ENCODE peak calls at places on chromosomes 3 and 15, in five cellular contexts. S, C, F, Y and T are unnamed samples.

GRCh38 chr3:70386043-70386442 is 73.6 kb upstream of the MDFIC2 start:
- DNase-seq in S (no peak), C (no peak), F (no peak), Y (no peak), T (no peak)

GRCh38 chr3:31466016-31466415 is 66.7 kb upstream of the STT3B start:
- DNase-seq in S (peak; percentile 80), C (no peak), F (peak; percentile 16), Y (no peak), T (no peak)

GRCh38 chr3:9809615-9810356 is at the start of gene TTLL3:
- DNase-seq in S (peak; percentile 58), C (no peak), F (peak; percentile 29), Y (peak; percentile 17), T (no peak)

GRCh38 chr15:67573194-67573593 is 30.7 kb downstream of the MAP2K5 start:
- DNase-seq in S (no peak), C (no peak), F (no peak), Y (no peak), T (no peak)

GRCh38 chr15:79243723-79244122 is 38.8 kb upstream of the ANKRD34C start:
- DNase-seq in S (peak; percentile 14), C (no peak), F (peak; percentile 16), Y (no peak), T (no peak)

GRCh38 chr3:119625451-119626153 is 27.9 kb downstream of the PLA1A start:
- DNase-seq in S (no peak), C (no peak), F (no peak), Y (no peak), T (no peak)

GRCh38 chr3:43014216-43014615 is 35.1 kb downstream of the GASK1A start:
- DNase-seq in S (no peak), C (no peak), F (no peak), Y (no peak), T (no peak)

GRCh38 chr3:10332481-10333358 is 11.8 kb upstream of the SEC13 start:
- DNase-seq in S (no peak), C (no peak), F (no peak), Y (no peak), T (no peak)

GRCh38 chr3:106227068-106227467 is 358.3 kb upstream of the CBLB start:
- DNase-seq in S (no peak), C (no peak), F (no peak), Y (no peak), T (no peak)

GRCh38 chr3:17811633-17812032 is 69.2 kb upstream of the TBC1D5 start:
- DNase-seq in S (no peak), C (no peak), F (peak; percentile 31), Y (no peak), T (no peak)

GRCh38 chr3:143975549-143976152 is 4.0 kb downstream of the DIPK2A start:
- DNase-seq in S (peak; percentile 65), C (peak; percentile 13), F (peak; percentile 34), Y (no peak), T (peak; percentile 56)

GRCh38 chr15:82882250-82882928 is 70.1 kb downstream of the HOMER2 start:
- DNase-seq in S (no peak), C (no peak), F (no peak), Y (no peak), T (no peak)

GRCh38 chr3:113128386-113129015 is 82.9 kb upstream of the BOC start:
- DNase-seq in S (no peak), C (no peak), F (peak; percentile 85), Y (no peak), T (no peak)

GRCh38 chr3:70947584-70947983 is 635.1 kb upstream of the MDFIC2 start:
- DNase-seq in S (peak; percentile 29), C (no peak), F (no peak), Y (no peak), T (no peak)

GRCh38 chr3:101381809-101382208 is 61.4 kb upstream of the IMPG2 start:
- DNase-seq in S (peak; percentile 32), C (peak; percentile 23), F (peak; percentile 53), Y (no peak), T (no peak)

GRCh38 chr3:49148159-49148558 is 15.3 kb upstream of the LAMB2 start:
- DNase-seq in S (no peak), C (no peak), F (no peak), Y (no peak), T (no peak)

GRCh38 chr3:79521221-79521848 is 246.5 kb downstream of the ROBO1 start:
- DNase-seq in S (peak; percentile 21), C (peak; percentile 35), F (peak; percentile 56), Y (no peak), T (peak; percentile 37)

GRCh38 chr15:60074181-60074885 is 70.2 kb downstream of the FOXB1 start:
- DNase-seq in S (no peak), C (no peak), F (no peak), Y (no peak), T (no peak)

GRCh38 chr3:149706905-149707304 is 45.4 kb downstream of the COMMD2 start:
- DNase-seq in S (peak; percentile 47), C (no peak), F (no peak), Y (no peak), T (no peak)